ENCODE peak calls at places on chromosomes 3 and 15, in five cellular contexts. U is NCI-H69, B is activated T-cell treated with anti-CD3 and anti-CD28 coated beads for 1 hour, S is body of pancreas, J is cerebellum. V is an unnamed sample.

GRCh38 chr3:154193174-154193573 is 72.0 kb downstream of the ARHGEF26 start:
- DNase-seq in J (no peak), S (no peak), B (no peak), U (no peak), V (no peak)

GRCh38 chr3:149299938-149300791 is 33.3 kb downstream of the TM4SF18 start:
- DNase-seq in B (no peak), S (peak; percentile 77), J (no peak), U (peak; percentile 78), V (peak; percentile 52)

GRCh38 chr15:69590201-69590600 is 137.6 kb downstream of the RPLP1 start:
- DNase-seq in U (no peak), J (no peak), S (no peak), B (no peak), V (no peak)

GRCh38 chr15:74545061-74545460 is 4.0 kb downstream of the ARID3B start:
- DNase-seq in J (no peak), B (no peak), S (no peak), U (no peak), V (no peak)

GRCh38 chr3:108346301-108346989 is 50.1 kb downstream of the HHLA2 start:
- DNase-seq in J (no peak), S (no peak), U (no peak), B (no peak), V (no peak)

GRCh38 chr3:177294221-177294620 is 96.9 kb upstream of the TBL1XR1 start:
- DNase-seq in U (no peak), J (peak; percentile 68), B (no peak), S (peak; percentile 28), V (no peak)

GRCh38 chr3:53232641-53233377 is 23.0 kb downstream of the TKT start:
- DNase-seq in S (no peak), J (no peak), U (no peak), B (no peak), V (no peak)

GRCh38 chr3:151263126-151263525 is 15.2 kb downstream of the P2RY14 start:
- DNase-seq in S (no peak), B (no peak), J (no peak), U (no peak), V (no peak)

GRCh38 chr15:66682246-66682645 is 19.8 kb upstream of the SMAD6 start:
- DNase-seq in U (no peak), B (no peak), S (no peak), J (no peak), V (no peak)

GRCh38 chr15:78201281-78202190 is 32.8 kb downstream of the ACSBG1 start:
- DNase-seq in U (peak; percentile 6), J (no peak), B (no peak), S (no peak), V (no peak)

GRCh38 chr3:141366285-141367037 is 1.8 kb upstream of the ZBTB38 start:
- DNase-seq in U (no peak), S (peak; percentile 80), B (no peak), J (no peak), V (peak; percentile 61)

GRCh38 chr3:46693897-46694235 is 387 bp upstream of the ALS2CL start:
- DNase-seq in U (no peak), J (no peak), B (peak; percentile 46), S (peak; percentile 54), V (peak; percentile 33)

GRCh38 chr15:63329567-63330350 is 51.9 kb downstream of the CA12 start:
- DNase-seq in U (no peak), J (no peak), B (no peak), S (no peak), V (no peak)

GRCh38 chr15:29623240-29623639 is 199.0 kb downstream of the TJP1 start:
- DNase-seq in B (no peak), U (no peak), S (no peak), J (no peak), V (no peak)

GRCh38 chr15:82838096-82838735 is 28.8 kb downstream of the WHAMM start:
- DNase-seq in J (no peak), S (no peak), B (no peak), U (no peak), V (no peak)

GRCh38 chr3:42052867-42053351 is 38.2 kb upstream of the TRAK1 start:
- DNase-seq in J (peak; percentile 51), S (no peak), B (no peak), U (peak; percentile 59), V (no peak)

GRCh38 chr15:29534378-29534777 is 264.8 kb upstream of the NSMCE3 start:
- DNase-seq in U (no peak), S (peak; percentile 25), J (no peak), B (no peak), V (no peak)